ENCODE peak calls at places on chromosomes 5 and 9, in five cellular contexts. One of them, this sample, is unnamed.

GRCh38 chr9:84218322-84218721 is 122.2 kb downstream of the SLC28A3 start:
- DNase-seq in H9: no peak
- DNase-seq in neuronal stem cell: no peak
- DNase-seq in mesendoderm: no peak
- DNase-seq in IMR-90: no peak
- DNase-seq in this sample: no peak

GRCh38 chr5:83488271-83488670 is 16.7 kb downstream of the VCAN start:
- DNase-seq in mesendoderm: peak; percentile 90
- DNase-seq in IMR-90: peak; percentile 81
- DNase-seq in neuronal stem cell: no peak
- DNase-seq in H9: no peak
- DNase-seq in this sample: peak; percentile 70

GRCh38 chr9:111728143-111728542 is 66.6 kb downstream of the SHOC1 start:
- DNase-seq in H9: no peak
- DNase-seq in neuronal stem cell: no peak
- DNase-seq in mesendoderm: no peak
- DNase-seq in IMR-90: peak; percentile 32
- DNase-seq in this sample: no peak

GRCh38 chr5:57358796-57359592 is 123.6 kb downstream of the ACTBL2 start:
- DNase-seq in H9: no peak
- DNase-seq in mesendoderm: no peak
- DNase-seq in IMR-90: no peak
- DNase-seq in neuronal stem cell: no peak
- DNase-seq in this sample: no peak

GRCh38 chr9:85319946-85320345 is 421.8 kb downstream of the AGTPBP1 start:
- DNase-seq in H9: no peak
- DNase-seq in IMR-90: no peak
- DNase-seq in neuronal stem cell: no peak
- DNase-seq in mesendoderm: peak; percentile 43
- DNase-seq in this sample: no peak

GRCh38 chr5:25641140-25641539 is 996.4 kb upstream of the CDH10 start:
- DNase-seq in H9: no peak
- DNase-seq in neuronal stem cell: no peak
- DNase-seq in mesendoderm: no peak
- DNase-seq in IMR-90: no peak
- DNase-seq in this sample: no peak

GRCh38 chr9:27094640-27095039 is 14.4 kb upstream of the TEK start:
- DNase-seq in mesendoderm: no peak
- DNase-seq in IMR-90: peak; percentile 88
- DNase-seq in neuronal stem cell: no peak
- DNase-seq in H9: no peak
- DNase-seq in this sample: peak; percentile 82

GRCh38 chr9:6645153-6646027 is at the start of gene GLDC:
- DNase-seq in H9: peak; percentile 94
- DNase-seq in mesendoderm: peak; percentile 95
- DNase-seq in neuronal stem cell: peak; percentile 87
- DNase-seq in IMR-90: no peak
- DNase-seq in this sample: no peak

GRCh38 chr9:7879551-7880245 is 80.1 kb upstream of the DMAC1 start:
- DNase-seq in IMR-90: no peak
- DNase-seq in mesendoderm: peak; percentile 89
- DNase-seq in H9: peak; percentile 37
- DNase-seq in neuronal stem cell: peak; percentile 42
- DNase-seq in this sample: no peak

GRCh38 chr5:122313941-122314340 is 1.9 kb downstream of the SNCAIP start:
- DNase-seq in mesendoderm: no peak
- DNase-seq in IMR-90: no peak
- DNase-seq in neuronal stem cell: no peak
- DNase-seq in H9: no peak
- DNase-seq in this sample: no peak

GRCh38 chr5:53779541-53779981 is 219.1 kb downstream of the NDUFS4 start:
- DNase-seq in mesendoderm: peak; percentile 34
- DNase-seq in neuronal stem cell: no peak
- DNase-seq in H9: no peak
- DNase-seq in IMR-90: peak; percentile 73
- DNase-seq in this sample: peak; percentile 78

GRCh38 chr5:127367912-127368468 is 77.4 kb downstream of the MEGF10 start:
- DNase-seq in IMR-90: no peak
- DNase-seq in neuronal stem cell: no peak
- DNase-seq in mesendoderm: no peak
- DNase-seq in H9: no peak
- DNase-seq in this sample: no peak

GRCh38 chr5:173645897-173646574 is 29.6 kb upstream of the BOD1 start:
- DNase-seq in IMR-90: no peak
- DNase-seq in H9: peak; percentile 21
- DNase-seq in mesendoderm: no peak
- DNase-seq in neuronal stem cell: no peak
- DNase-seq in this sample: no peak

GRCh38 chr5:173645437-173645807 is 29.0 kb upstream of the BOD1 start:
- DNase-seq in mesendoderm: peak; percentile 90
- DNase-seq in neuronal stem cell: no peak
- DNase-seq in IMR-90: peak; percentile 38
- DNase-seq in H9: peak; percentile 47
- DNase-seq in this sample: peak; percentile 33

GRCh38 chr5:173643964-173644363 is 27.5 kb upstream of the BOD1 start:
- DNase-seq in neuronal stem cell: peak; percentile 61
- DNase-seq in H9: peak; percentile 78
- DNase-seq in mesendoderm: peak; percentile 77
- DNase-seq in IMR-90: peak; percentile 10
- DNase-seq in this sample: no peak

GRCh38 chr5:173646684-173647083 is 30.2 kb upstream of the BOD1 start:
- DNase-seq in neuronal stem cell: no peak
- DNase-seq in IMR-90: no peak
- DNase-seq in H9: no peak
- DNase-seq in mesendoderm: no peak
- DNase-seq in this sample: no peak

GRCh38 chr5:173644700-173645436 is 28.4 kb upstream of the BOD1 start:
- DNase-seq in mesendoderm: no peak
- DNase-seq in H9: no peak
- DNase-seq in neuronal stem cell: no peak
- DNase-seq in IMR-90: no peak
- DNase-seq in this sample: no peak
- H2BK15ac ChIP-seq in mesendoderm: no peak overlapping the region
- H2BK15ac ChIP-seq in H9: no peak overlapping the region
- H2BK15ac ChIP-seq in neuronal stem cell: peak overlapping the region; percentile 50
- H2BK15ac ChIP-seq in IMR-90: no peak overlapping the region
- H2BK15ac ChIP-seq in this sample: no peak overlapping the region

DNA sequence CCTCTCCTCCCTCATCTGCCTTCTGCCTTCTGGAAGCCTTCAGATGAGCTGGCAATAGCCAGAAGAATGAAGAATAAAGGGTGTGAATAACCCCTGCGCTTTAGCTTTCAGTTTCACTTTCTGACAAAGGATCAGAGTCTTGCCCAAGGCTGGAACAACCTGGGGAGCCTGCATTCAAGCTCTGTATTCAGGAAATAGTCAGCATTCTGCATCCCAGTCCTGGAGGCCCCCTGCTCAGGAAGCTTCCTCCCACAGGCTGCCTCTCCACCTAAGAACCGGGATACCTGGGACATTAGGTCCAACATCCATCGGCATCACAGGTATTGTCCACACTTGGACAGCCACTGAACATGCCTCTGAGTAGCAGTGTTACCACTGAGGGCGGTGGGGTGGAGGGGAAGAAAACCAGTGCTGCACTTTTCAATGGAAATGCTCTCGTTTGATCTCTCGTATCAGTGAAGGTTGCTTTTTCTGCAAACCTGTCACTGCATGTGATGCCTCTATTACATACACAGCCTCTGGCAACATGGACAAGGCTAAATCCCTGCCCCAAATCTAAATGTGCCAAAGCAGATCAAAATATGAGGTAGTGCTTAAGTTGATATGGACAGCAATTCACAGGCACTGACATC is 39.8 kb upstream of the ACO1 start:
- DNase-seq in H9: peak; percentile 87
- DNase-seq in IMR-90: peak; percentile 11
- DNase-seq in neuronal stem cell: no peak
- DNase-seq in mesendoderm: peak; percentile 94
- DNase-seq in this sample: peak; percentile 34
- H3K23ac ChIP-seq in H9: no peak overlapping the region
- H3K23ac ChIP-seq in IMR-90: no peak overlapping the region
- H3K23ac ChIP-seq in neuronal stem cell: no peak overlapping the region
- H3K23ac ChIP-seq in mesendoderm: no peak overlapping the region
- H3K23ac ChIP-seq in this sample: no peak overlapping the region

DNA sequence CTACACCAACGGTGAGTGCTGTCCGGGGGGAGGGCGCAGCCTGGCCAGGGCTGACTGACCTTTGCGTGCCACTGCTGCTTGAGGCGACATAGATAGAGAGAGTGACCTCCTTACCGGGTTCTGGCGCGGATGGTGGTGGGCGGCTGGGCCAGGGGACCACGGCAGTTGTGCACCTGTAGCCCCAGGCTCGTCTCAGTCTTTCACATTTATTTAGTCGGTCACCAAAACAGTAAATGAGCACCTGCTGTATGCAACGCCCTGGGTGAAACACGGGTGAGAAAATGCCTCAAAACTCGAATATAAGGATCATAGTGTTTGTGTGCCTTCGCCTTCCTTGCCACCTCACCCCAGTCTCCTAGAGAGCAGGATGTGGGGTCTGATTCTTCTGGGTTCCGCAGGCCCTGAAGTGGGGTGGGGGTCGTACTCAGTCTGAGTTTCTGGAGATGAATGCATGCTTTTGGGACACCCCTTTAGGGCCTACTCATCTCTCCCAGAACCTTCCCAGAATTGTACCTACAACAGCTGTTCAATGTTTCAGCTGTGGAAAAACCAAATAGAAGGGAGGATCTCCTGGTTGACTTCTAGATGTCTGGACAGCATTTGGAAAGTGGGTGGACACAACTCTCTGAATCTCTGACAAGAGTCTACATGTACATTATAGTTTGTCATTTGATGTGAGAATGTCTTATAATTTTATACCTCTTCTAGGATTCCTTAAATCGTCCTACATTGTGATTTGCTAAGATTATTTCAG is 755 bp downstream of the SEC24A start:
- DNase-seq in neuronal stem cell: no peak
- DNase-seq in IMR-90: peak; percentile 8
- DNase-seq in mesendoderm: peak; percentile 7
- DNase-seq in H9: no peak
- DNase-seq in this sample: peak; percentile 53
- H4K8ac ChIP-seq in neuronal stem cell: peak overlapping the region; percentile 43
- H4K8ac ChIP-seq in IMR-90: peak overlapping the region; percentile 93
- H4K8ac ChIP-seq in mesendoderm: no peak overlapping the region
- H4K8ac ChIP-seq in H9: no peak overlapping the region
- H4K8ac ChIP-seq in this sample: peak overlapping the region; percentile 62

DNA sequence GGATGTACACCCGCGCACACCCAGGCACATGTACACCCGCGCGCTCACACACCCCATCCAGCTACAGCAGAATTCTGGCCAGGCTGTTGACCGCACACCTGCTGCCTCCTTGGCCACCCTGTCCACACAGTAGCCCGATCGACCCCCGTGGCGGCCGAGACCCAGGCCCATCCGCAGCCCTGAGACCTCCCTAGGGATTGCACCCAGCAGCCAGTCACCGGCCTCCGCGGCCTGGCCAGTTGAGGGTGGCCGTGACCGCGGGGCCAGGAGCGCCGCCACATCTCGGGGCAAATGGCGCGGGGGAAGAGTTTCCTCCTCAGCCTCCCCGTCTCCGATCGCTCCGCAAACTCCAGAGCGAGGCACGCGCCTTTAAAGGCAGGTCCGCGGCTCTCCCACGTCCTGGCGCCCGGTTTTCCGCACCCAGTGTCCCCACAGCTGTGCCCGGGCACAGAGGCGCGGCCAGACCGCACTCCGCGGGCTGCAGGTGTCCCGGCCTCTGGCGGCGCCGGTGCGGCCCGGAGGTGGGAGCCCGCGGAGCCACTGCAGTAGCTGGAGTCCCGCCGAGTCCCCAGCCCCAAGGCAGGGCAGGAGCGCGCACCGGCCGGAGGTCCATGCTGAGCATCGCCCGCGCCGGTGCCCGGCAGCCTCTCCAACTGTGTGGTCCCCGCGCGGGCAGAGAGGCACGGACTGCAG is 626 bp upstream of the ADAMTS16 start:
- DNase-seq in H9: peak; percentile 51
- DNase-seq in neuronal stem cell: peak; percentile 32
- DNase-seq in mesendoderm: no peak
- DNase-seq in IMR-90: no peak
- DNase-seq in this sample: no peak
- H2BK15ac ChIP-seq in H9: no peak overlapping the region
- H2BK15ac ChIP-seq in neuronal stem cell: peak overlapping the region; percentile 99
- H2BK15ac ChIP-seq in mesendoderm: no peak overlapping the region
- H2BK15ac ChIP-seq in IMR-90: no peak overlapping the region
- H2BK15ac ChIP-seq in this sample: no peak overlapping the region

This sample was measured in mesenchymal stem cell.